ENCODE peak calls at places on chromosomes 16 and 17, in six cellular contexts. D is NCI-H2081; F is PC-9; J is GM12891; W is CD8-positive, alpha-beta T cell; N is HTR-8/SVneo. H is an unnamed sample.

GRCh38 chr16:6684076-6684673 is 648.5 kb upstream of the RBFOX1 start:
- DNase-seq in D (peak), F (peak), J (peak), W (no peak), N (peak), H (no peak)

GRCh38 chr16:2015117-2015946 is 4.3 kb upstream of the NPW start:
- DNase-seq in D (no peak), F (peak), J (no peak), W (no peak), N (no peak), H (no peak)

GRCh38 chr16:68286153-68287074 is 22.1 kb downstream of the SLC7A6 start:
- DNase-seq in D (no peak), F (no peak), J (no peak), W (peak), N (no peak), H (no peak)

GRCh38 chr16:55297910-55298175 is 26.2 kb upstream of the IRX6 start:
- DNase-seq in D (no peak), F (no peak), J (no peak), W (no peak), N (no peak), H (no peak)

GRCh38 chr16:30786936-30787612 is at the start of gene ZNF629:
- DNase-seq in D (peak), F (peak), J (peak), W (peak), N (peak), H (peak)

GRCh38 chr16:58847902-58848661 is 114.0 kb upstream of the GOT2 start:
- DNase-seq in D (no peak), F (no peak), J (no peak), W (no peak), N (no peak), H (no peak)

GRCh38 chr17:18995220-18995619 is 9.3 kb downstream of the FAM83G start:
- DNase-seq in D (no peak), F (no peak), J (no peak), W (no peak), N (no peak), H (no peak)

GRCh38 chr16:88070989-88071625 is 119.9 kb downstream of the BANP start:
- DNase-seq in D (no peak), F (no peak), J (no peak), W (no peak), N (no peak), H (no peak)

GRCh38 chr17:69609495-69610315 is 195.2 kb downstream of the MAP2K6 start:
- DNase-seq in D (peak), F (peak), J (no peak), W (no peak), N (peak), H (no peak)

GRCh38 chr16:20853076-20853597 is 46.8 kb downstream of the REXO5 start:
- DNase-seq in D (no peak), F (no peak), J (no peak), W (no peak), N (no peak), H (no peak)

GRCh38 chr16:54655171-54655590 is 275.5 kb upstream of the IRX5 start:
- DNase-seq in D (no peak), F (no peak), J (no peak), W (no peak), N (no peak), H (no peak)

GRCh38 chr16:82924075-82924854 is 297.5 kb downstream of the CDH13 start:
- DNase-seq in D (no peak), F (no peak), J (no peak), W (no peak), N (no peak), H (no peak)

H was measured in GM19239.